ENCODE peak calls at places on chromosomes 4 and X, in eight cellular contexts. One of them, this sample, is unnamed.

GRCh38 chr4:1360423-1361283 is 13.6 kb downstream of the UVSSA start:
- DNase-seq in GM23338: no peak
- DNase-seq in cardiac muscle cell: no peak
- DNase-seq in A549: no peak
- DNase-seq in CD4-positive, CD25-positive, alpha-beta regulatory T cell: no peak
- DNase-seq in Peyer's patch: no peak
- DNase-seq in PC-9: no peak
- DNase-seq in HL-60: no peak
- DNase-seq in this sample: peak; percentile 73

GRCh38 chr4:33924239-33924638 is 2320.1 kb downstream of the ARAP2 start:
- DNase-seq in GM23338: peak; percentile 16
- DNase-seq in cardiac muscle cell: peak; percentile 30
- DNase-seq in A549: no peak
- DNase-seq in CD4-positive, CD25-positive, alpha-beta regulatory T cell: no peak
- DNase-seq in Peyer's patch: no peak
- DNase-seq in PC-9: no peak
- DNase-seq in HL-60: no peak
- DNase-seq in this sample: peak; percentile 85

GRCh38 chr4:3371038-3371437 is 70.7 kb upstream of the HGFAC start:
- DNase-seq in GM23338: peak; percentile 52
- DNase-seq in cardiac muscle cell: peak; percentile 16
- DNase-seq in A549: no peak
- DNase-seq in CD4-positive, CD25-positive, alpha-beta regulatory T cell: no peak
- DNase-seq in Peyer's patch: no peak
- DNase-seq in PC-9: no peak
- DNase-seq in HL-60: no peak
- DNase-seq in this sample: no peak

GRCh38 chr4:176443117-176443516 is 123.4 kb downstream of the SPCS3 start:
- DNase-seq in GM23338: no peak
- DNase-seq in cardiac muscle cell: no peak
- DNase-seq in A549: peak; percentile 10
- DNase-seq in CD4-positive, CD25-positive, alpha-beta regulatory T cell: no peak
- DNase-seq in Peyer's patch: no peak
- DNase-seq in PC-9: peak; percentile 36
- DNase-seq in HL-60: no peak
- DNase-seq in this sample: peak; percentile 95

GRCh38 chr4:169630069-169630468 is 9.7 kb downstream of the CLCN3 start:
- DNase-seq in GM23338: no peak
- DNase-seq in cardiac muscle cell: no peak
- DNase-seq in A549: no peak
- DNase-seq in CD4-positive, CD25-positive, alpha-beta regulatory T cell: no peak
- DNase-seq in Peyer's patch: no peak
- DNase-seq in PC-9: no peak
- DNase-seq in HL-60: no peak
- DNase-seq in this sample: no peak

GRCh38 chr4:108651068-108651794 is 832 bp downstream of the OSTC start:
- DNase-seq in GM23338: peak; percentile 13
- DNase-seq in cardiac muscle cell: peak; percentile 22
- DNase-seq in A549: peak; percentile 18
- DNase-seq in CD4-positive, CD25-positive, alpha-beta regulatory T cell: no peak
- DNase-seq in Peyer's patch: no peak
- DNase-seq in PC-9: no peak
- DNase-seq in HL-60: peak; percentile 47
- DNase-seq in this sample: peak; percentile 73

GRCh38 chr4:54945838-54946237 is 179.6 kb downstream of the KDR start:
- DNase-seq in GM23338: no peak
- DNase-seq in cardiac muscle cell: peak; percentile 10
- DNase-seq in A549: no peak
- DNase-seq in CD4-positive, CD25-positive, alpha-beta regulatory T cell: peak; percentile 30
- DNase-seq in Peyer's patch: no peak
- DNase-seq in PC-9: no peak
- DNase-seq in HL-60: no peak
- DNase-seq in this sample: no peak

GRCh38 chr4:163395758-163396157 is 52.1 kb downstream of the NPY5R start:
- DNase-seq in GM23338: no peak
- DNase-seq in cardiac muscle cell: no peak
- DNase-seq in A549: no peak
- DNase-seq in CD4-positive, CD25-positive, alpha-beta regulatory T cell: no peak
- DNase-seq in Peyer's patch: no peak
- DNase-seq in PC-9: no peak
- DNase-seq in HL-60: no peak
- DNase-seq in this sample: no peak

GRCh38 chrX:18643853-18644252 is 28.1 kb downstream of the RS1 start:
- DNase-seq in GM23338: no peak
- DNase-seq in cardiac muscle cell: no peak
- DNase-seq in A549: no peak
- DNase-seq in CD4-positive, CD25-positive, alpha-beta regulatory T cell: no peak
- DNase-seq in Peyer's patch: no peak
- DNase-seq in PC-9: no peak
- DNase-seq in HL-60: no peak
- DNase-seq in this sample: no peak

GRCh38 chrX:68083510-68083909 is 349.8 kb downstream of the OPHN1 start:
- DNase-seq in GM23338: no peak
- DNase-seq in cardiac muscle cell: no peak
- DNase-seq in A549: no peak
- DNase-seq in CD4-positive, CD25-positive, alpha-beta regulatory T cell: no peak
- DNase-seq in Peyer's patch: no peak
- DNase-seq in PC-9: no peak
- DNase-seq in HL-60: no peak
- DNase-seq in this sample: peak; percentile 34

GRCh38 chrX:55451626-55451989 is 319 bp upstream of the MAGEH1 start:
- DNase-seq in GM23338: no peak
- DNase-seq in cardiac muscle cell: no peak
- DNase-seq in A549: peak; percentile 1
- DNase-seq in CD4-positive, CD25-positive, alpha-beta regulatory T cell: no peak
- DNase-seq in Peyer's patch: no peak
- DNase-seq in PC-9: no peak
- DNase-seq in HL-60: no peak
- DNase-seq in this sample: no peak
- H3K4me3 ChIP-seq in GM23338: peak overlapping the region; percentile 58
- H3K4me3 ChIP-seq in cardiac muscle cell: peak overlapping the region; percentile 56
- H3K4me3 ChIP-seq in A549: peak overlapping the region; percentile 50
- H3K4me3 ChIP-seq in CD4-positive, CD25-positive, alpha-beta regulatory T cell: peak overlapping the region; percentile 88
- H3K4me3 ChIP-seq in Peyer's patch: peak overlapping the region; percentile 54
- H3K4me3 ChIP-seq in PC-9: no peak overlapping the region
- H3K4me3 ChIP-seq in HL-60: peak overlapping the region; percentile 41
- H3K4me3 ChIP-seq in this sample: peak overlapping the region; percentile 70

GRCh38 chr4:37469286-37469685 is 216.9 kb downstream of the RELL1 start:
- DNase-seq in GM23338: no peak
- DNase-seq in cardiac muscle cell: no peak
- DNase-seq in A549: no peak
- DNase-seq in CD4-positive, CD25-positive, alpha-beta regulatory T cell: no peak
- DNase-seq in Peyer's patch: no peak
- DNase-seq in PC-9: no peak
- DNase-seq in HL-60: no peak
- DNase-seq in this sample: no peak

GRCh38 chr4:37467223-37467622 is 219.0 kb downstream of the RELL1 start:
- DNase-seq in GM23338: no peak
- DNase-seq in cardiac muscle cell: no peak
- DNase-seq in A549: no peak
- DNase-seq in CD4-positive, CD25-positive, alpha-beta regulatory T cell: no peak
- DNase-seq in Peyer's patch: no peak
- DNase-seq in PC-9: no peak
- DNase-seq in HL-60: no peak
- DNase-seq in this sample: no peak

GRCh38 chr4:37470243-37470642 is 215.9 kb downstream of the RELL1 start:
- DNase-seq in GM23338: no peak
- DNase-seq in cardiac muscle cell: no peak
- DNase-seq in A549: no peak
- DNase-seq in CD4-positive, CD25-positive, alpha-beta regulatory T cell: no peak
- DNase-seq in Peyer's patch: no peak
- DNase-seq in PC-9: no peak
- DNase-seq in HL-60: no peak
- DNase-seq in this sample: no peak

GRCh38 chr4:37464373-37464772 is 219.8 kb downstream of the NWD2 start:
- DNase-seq in GM23338: no peak
- DNase-seq in cardiac muscle cell: no peak
- DNase-seq in A549: no peak
- DNase-seq in CD4-positive, CD25-positive, alpha-beta regulatory T cell: no peak
- DNase-seq in Peyer's patch: no peak
- DNase-seq in PC-9: no peak
- DNase-seq in HL-60: no peak
- DNase-seq in this sample: no peak

DNA sequence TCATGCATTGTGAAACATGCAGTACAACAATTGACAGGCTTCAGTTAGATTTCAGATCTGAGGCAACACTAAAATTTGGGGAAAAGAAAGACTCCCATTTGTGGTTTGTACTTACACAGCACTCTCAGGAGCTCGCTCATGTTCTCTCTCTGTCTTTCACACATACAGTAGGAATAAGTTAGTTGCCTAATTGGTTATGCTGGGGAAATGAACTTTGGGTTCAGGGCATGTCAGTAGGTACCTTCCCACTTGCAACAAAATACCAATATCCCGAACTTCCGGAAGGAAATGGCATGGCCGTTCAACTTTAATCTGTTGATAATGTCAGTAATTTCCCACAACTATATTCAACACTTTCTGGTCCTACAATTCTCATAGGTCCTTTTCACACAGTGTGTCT is 218.4 kb downstream of the RELL1 start:
- DNase-seq in GM23338: no peak
- DNase-seq in cardiac muscle cell: no peak
- DNase-seq in A549: no peak
- DNase-seq in CD4-positive, CD25-positive, alpha-beta regulatory T cell: no peak
- DNase-seq in Peyer's patch: no peak
- DNase-seq in PC-9: no peak
- DNase-seq in HL-60: no peak
- DNase-seq in this sample: no peak
- H3K4me3 ChIP-seq in GM23338: no peak overlapping the region
- H3K4me3 ChIP-seq in cardiac muscle cell: no peak overlapping the region
- H3K4me3 ChIP-seq in A549: no peak overlapping the region
- H3K4me3 ChIP-seq in CD4-positive, CD25-positive, alpha-beta regulatory T cell: no peak overlapping the region
- H3K4me3 ChIP-seq in Peyer's patch: no peak overlapping the region
- H3K4me3 ChIP-seq in PC-9: no peak overlapping the region
- H3K4me3 ChIP-seq in HL-60: no peak overlapping the region
- H3K4me3 ChIP-seq in this sample: no peak overlapping the region

GRCh38 chrX:103626855-103627254 is 1.9 kb upstream of the TCEAL1 start:
- DNase-seq in GM23338: no peak
- DNase-seq in cardiac muscle cell: no peak
- DNase-seq in A549: no peak
- DNase-seq in CD4-positive, CD25-positive, alpha-beta regulatory T cell: no peak
- DNase-seq in Peyer's patch: no peak
- DNase-seq in PC-9: no peak
- DNase-seq in HL-60: no peak
- DNase-seq in this sample: peak; percentile 42
- H3K4me3 ChIP-seq in GM23338: no peak overlapping the region
- H3K4me3 ChIP-seq in cardiac muscle cell: no peak overlapping the region
- H3K4me3 ChIP-seq in A549: no peak overlapping the region
- H3K4me3 ChIP-seq in CD4-positive, CD25-positive, alpha-beta regulatory T cell: no peak overlapping the region
- H3K4me3 ChIP-seq in Peyer's patch: no peak overlapping the region
- H3K4me3 ChIP-seq in PC-9: no peak overlapping the region
- H3K4me3 ChIP-seq in HL-60: no peak overlapping the region
- H3K4me3 ChIP-seq in this sample: no peak overlapping the region

DNA sequence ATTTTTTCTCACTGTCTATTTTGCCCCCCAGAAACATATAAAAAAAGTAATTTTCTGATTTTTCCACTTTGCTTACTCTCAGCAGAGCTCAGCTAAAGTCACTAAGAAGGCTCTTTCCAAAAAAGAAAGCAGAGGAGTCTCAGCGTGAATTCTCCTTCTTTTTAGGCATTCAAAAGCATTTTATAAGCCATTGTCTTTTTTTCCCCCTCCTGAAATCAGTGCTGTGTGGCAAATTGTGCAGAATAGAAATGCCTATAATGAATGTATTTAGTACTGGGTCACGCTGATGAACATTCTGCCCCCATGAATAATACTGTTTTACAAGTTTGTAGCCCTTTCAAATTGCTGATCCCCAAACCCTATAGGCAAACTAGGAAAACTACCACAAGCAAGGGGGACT is 1.6 kb upstream of the PCDH18 start:
- DNase-seq in GM23338: no peak
- DNase-seq in cardiac muscle cell: no peak
- DNase-seq in A549: no peak
- DNase-seq in CD4-positive, CD25-positive, alpha-beta regulatory T cell: no peak
- DNase-seq in Peyer's patch: no peak
- DNase-seq in PC-9: no peak
- DNase-seq in HL-60: no peak
- DNase-seq in this sample: no peak
- H3K4me3 ChIP-seq in GM23338: no peak overlapping the region
- H3K4me3 ChIP-seq in cardiac muscle cell: no peak overlapping the region
- H3K4me3 ChIP-seq in A549: no peak overlapping the region
- H3K4me3 ChIP-seq in CD4-positive, CD25-positive, alpha-beta regulatory T cell: no peak overlapping the region
- H3K4me3 ChIP-seq in Peyer's patch: no peak overlapping the region
- H3K4me3 ChIP-seq in PC-9: no peak overlapping the region
- H3K4me3 ChIP-seq in HL-60: no peak overlapping the region
- H3K4me3 ChIP-seq in this sample: peak overlapping the region; percentile 30

GRCh38 chr4:42488114-42488513 is 90.8 kb downstream of the SHISA3 start:
- DNase-seq in GM23338: no peak
- DNase-seq in cardiac muscle cell: no peak
- DNase-seq in A549: no peak
- DNase-seq in CD4-positive, CD25-positive, alpha-beta regulatory T cell: no peak
- DNase-seq in Peyer's patch: no peak
- DNase-seq in PC-9: no peak
- DNase-seq in HL-60: no peak
- DNase-seq in this sample: no peak
- H3K4me3 ChIP-seq in GM23338: no peak overlapping the region
- H3K4me3 ChIP-seq in cardiac muscle cell: no peak overlapping the region
- H3K4me3 ChIP-seq in A549: no peak overlapping the region
- H3K4me3 ChIP-seq in CD4-positive, CD25-positive, alpha-beta regulatory T cell: no peak overlapping the region
- H3K4me3 ChIP-seq in Peyer's patch: no peak overlapping the region
- H3K4me3 ChIP-seq in PC-9: no peak overlapping the region
- H3K4me3 ChIP-seq in HL-60: no peak overlapping the region
- H3K4me3 ChIP-seq in this sample: no peak overlapping the region

GRCh38 chrX:152832520-152832919 is 1.7 kb downstream of the NSDHL start:
- DNase-seq in GM23338: no peak
- DNase-seq in cardiac muscle cell: no peak
- DNase-seq in A549: no peak
- DNase-seq in CD4-positive, CD25-positive, alpha-beta regulatory T cell: no peak
- DNase-seq in Peyer's patch: no peak
- DNase-seq in PC-9: no peak
- DNase-seq in HL-60: no peak
- DNase-seq in this sample: no peak
- H3K4me3 ChIP-seq in GM23338: peak overlapping the region; percentile 75
- H3K4me3 ChIP-seq in cardiac muscle cell: no peak overlapping the region
- H3K4me3 ChIP-seq in A549: no peak overlapping the region
- H3K4me3 ChIP-seq in CD4-positive, CD25-positive, alpha-beta regulatory T cell: no peak overlapping the region
- H3K4me3 ChIP-seq in Peyer's patch: no peak overlapping the region
- H3K4me3 ChIP-seq in PC-9: no peak overlapping the region
- H3K4me3 ChIP-seq in HL-60: no peak overlapping the region
- H3K4me3 ChIP-seq in this sample: peak overlapping the region; percentile 2

GRCh38 chrX:47619486-47620302 is at the start of gene SYN1:
- DNase-seq in GM23338: peak; percentile 79
- DNase-seq in cardiac muscle cell: peak; percentile 88
- DNase-seq in A549: peak; percentile 64
- DNase-seq in CD4-positive, CD25-positive, alpha-beta regulatory T cell: peak; percentile 80
- DNase-seq in Peyer's patch: peak; percentile 75
- DNase-seq in PC-9: no peak
- DNase-seq in HL-60: peak; percentile 48
- DNase-seq in this sample: peak; percentile 72
- H3K4me3 ChIP-seq in GM23338: peak within 1 kb of the TSS; percentile 51
- H3K4me3 ChIP-seq in cardiac muscle cell: no peak within 1 kb of the TSS
- H3K4me3 ChIP-seq in A549: peak within 1 kb of the TSS; percentile 33
- H3K4me3 ChIP-seq in CD4-positive, CD25-positive, alpha-beta regulatory T cell: no peak within 1 kb of the TSS
- H3K4me3 ChIP-seq in Peyer's patch: peak within 1 kb of the TSS; percentile 44
- H3K4me3 ChIP-seq in PC-9: no peak within 1 kb of the TSS
- H3K4me3 ChIP-seq in HL-60: peak within 1 kb of the TSS; percentile 41
- H3K4me3 ChIP-seq in this sample: peak within 1 kb of the TSS; percentile 28